ENCODE peak calls at places on chromosomes 13 and 19, in ten cellular contexts. I is colonic mucosa, E is PC-3, X is neuronal stem cell, D is MM.1S, Z is neural progenitor cell, A is HCT116, B is IMR-90, S is K562, M is fibroblast of lung. H is an unnamed sample. For H3K4me1, the result is how much of the 10 kb centered on the place peaks cover.

GRCh38 chr19:21269813-21270212 is 59.4 kb downstream of the ZNF708 start:
- DNase-seq in I (no peak), E (no peak), X (no peak), D (no peak), Z (no peak), A (no peak), B (no peak), S (no peak), M (no peak), H (no peak)

GRCh38 chr13:103187621-103188020 is 121.4 kb upstream of the SLC10A2 start:
- DNase-seq in I (no peak), E (no peak), X (no peak), D (no peak), Z (no peak), A (no peak), B (no peak), S (no peak), M (no peak), H (no peak)

GRCh38 chr19:6076675-6077463 is 33.4 kb downstream of the RFX2 start:
- DNase-seq in I (no peak), E (peak), X (no peak), D (no peak), Z (no peak), A (no peak), B (peak), S (no peak), M (peak), H (peak)

GRCh38 chr19:41641879-41642485 is 15.1 kb upstream of the CEACAM4 start:
- DNase-seq in I (peak), E (peak), X (peak), D (peak), Z (peak), A (peak), B (peak), S (peak), M (peak), H (peak)

GRCh38 chr13:32969516-32969941 is 46.7 kb upstream of the KL start:
- DNase-seq in I (no peak), E (no peak), X (no peak), D (no peak), Z (no peak), A (no peak), B (peak), S (no peak), M (peak), H (peak)

GRCh38 chr13:49450105-49450819 is 6.2 kb downstream of the SETDB2 start:
- DNase-seq in I (no peak), E (no peak), X (no peak), D (no peak), Z (no peak), A (no peak), B (no peak), S (no peak), M (no peak), H (no peak)

GRCh38 chr19:23056516-23056915 is 53.5 kb upstream of the ZNF728 start:
- DNase-seq in I (no peak), E (no peak), X (no peak), D (no peak), Z (no peak), A (no peak), B (no peak), S (no peak), M (no peak), H (no peak)

GRCh38 chr13:73767191-73767741 is 366.9 kb downstream of the KLF12 start:
- DNase-seq in I (no peak), E (no peak), X (peak), D (no peak), Z (peak), A (no peak), B (peak), S (no peak), M (peak), H (peak)

GRCh38 chr19:17294051-17294891 is 9.0 kb downstream of the ABHD8 start:
- DNase-seq in I (peak), E (no peak), X (no peak), D (peak), Z (peak), A (no peak), B (no peak), S (peak), M (no peak), H (peak)

DNA sequence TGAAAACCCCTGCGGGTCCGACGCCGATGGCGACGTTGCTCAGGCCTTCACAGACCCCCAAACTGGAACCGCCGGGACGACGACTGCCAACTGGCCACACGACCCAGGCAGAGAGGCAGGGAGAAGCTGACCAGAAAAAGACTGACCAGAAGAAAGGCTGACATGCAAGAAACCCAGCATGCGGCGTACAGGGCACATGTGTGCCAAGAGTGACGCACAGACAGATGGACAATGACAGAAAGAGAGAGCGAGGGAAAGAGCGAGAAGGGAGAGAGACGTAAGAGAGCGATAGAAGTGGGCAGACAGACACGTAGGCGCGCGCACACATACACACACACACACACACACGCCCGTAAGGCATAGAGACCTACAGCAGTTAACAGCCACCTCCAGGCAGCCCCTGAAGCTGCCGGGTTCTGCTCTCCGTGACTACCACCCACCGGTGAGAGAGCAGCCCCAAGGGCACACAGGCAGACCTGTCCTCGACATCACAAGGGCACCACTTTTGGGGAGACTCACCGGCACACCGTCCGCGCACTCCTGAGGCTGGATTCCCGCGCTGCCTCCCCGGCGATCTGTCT is 67.2 kb upstream of the ZNF527 start:
- DNase-seq in I (no peak), E (no peak), X (no peak), D (no peak), Z (peak), A (no peak), B (no peak), S (no peak), M (no peak), H (no peak)
- H3K9ac ChIP-seq in I (no peak), E (no peak), X (peak), D (no peak), Z (no peak), A (no peak), B (no peak), S (no peak), M (no peak), H (no peak)

DNA sequence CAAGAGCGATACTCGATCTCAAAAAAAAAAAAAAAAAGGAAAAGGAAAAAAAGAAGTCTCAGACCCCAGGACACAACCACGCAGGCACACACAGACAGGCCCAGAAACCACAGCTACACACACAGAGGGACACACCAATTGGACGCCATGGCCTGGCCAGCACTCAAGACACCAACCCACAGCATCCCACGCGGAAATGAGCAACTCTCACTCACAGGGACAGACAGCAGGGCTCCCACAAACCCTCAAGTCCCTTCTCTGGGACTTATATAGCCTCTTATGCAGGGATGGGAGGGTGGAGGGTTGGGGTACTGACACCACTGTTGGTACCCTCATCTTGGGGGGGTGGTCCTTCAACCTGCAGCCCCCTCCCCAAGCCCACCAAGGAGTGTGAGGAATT is 5.9 kb downstream of the NOTCH3 start:
- DNase-seq in I (no peak), E (no peak), X (no peak), D (no peak), Z (no peak), A (no peak), B (peak), S (no peak), M (peak), H (no peak)
- H3K4me1 ChIP-seq in I (under half), E (under half), X (under half), D (under half), Z (under half), A (under half), B (under half), S (under half), M (under half), H (under half)

DNA sequence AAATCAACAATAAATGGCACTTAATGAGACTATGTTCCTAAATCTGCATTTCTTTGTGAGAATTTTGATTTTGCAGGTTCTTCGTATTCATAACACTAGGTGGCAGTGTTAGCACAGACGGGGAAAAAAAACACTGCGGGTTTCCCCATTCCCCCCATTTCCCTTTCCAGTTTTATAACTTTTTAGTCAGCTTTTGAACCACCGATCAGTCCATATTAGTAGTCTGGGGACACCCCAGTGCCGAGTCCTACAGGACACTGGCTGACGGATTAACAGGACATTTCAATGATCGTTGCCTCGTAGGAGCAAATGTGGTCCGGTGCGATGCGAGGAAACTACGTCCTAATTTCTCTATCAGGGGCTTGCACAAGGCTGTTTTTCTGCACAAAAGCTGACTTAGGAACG is 234.3 kb downstream of the LMO7 start:
- DNase-seq in I (no peak), E (peak), X (peak), D (peak), Z (peak), A (no peak), B (peak), S (peak), M (no peak), H (peak)
- H3K4me3 ChIP-seq in I (peak), E (peak), X (no peak), D (peak), Z (no peak), A (no peak), B (peak), S (no peak), M (peak), H (peak)

GRCh38 chr19:43781630-43782310 is 997 bp upstream of the KCNN4 start:
- DNase-seq in I (no peak), E (peak), X (no peak), D (no peak), Z (no peak), A (no peak), B (no peak), S (no peak), M (no peak), H (no peak)

GRCh38 chr19:43780706-43781525 is at the start of gene KCNN4:
- DNase-seq in I (peak), E (peak), X (no peak), D (no peak), Z (no peak), A (peak), B (peak), S (peak), M (peak), H (peak)

GRCh38 chr19:43778651-43779050 is 2.1 kb downstream of the KCNN4 start:
- DNase-seq in I (peak), E (no peak), X (no peak), D (no peak), Z (no peak), A (no peak), B (no peak), S (no peak), M (no peak), H (no peak)

GRCh38 chr19:43779147-43779819 is 1.5 kb downstream of the KCNN4 start:
- DNase-seq in I (peak), E (no peak), X (no peak), D (no peak), Z (no peak), A (no peak), B (no peak), S (no peak), M (no peak), H (no peak)

DNA sequence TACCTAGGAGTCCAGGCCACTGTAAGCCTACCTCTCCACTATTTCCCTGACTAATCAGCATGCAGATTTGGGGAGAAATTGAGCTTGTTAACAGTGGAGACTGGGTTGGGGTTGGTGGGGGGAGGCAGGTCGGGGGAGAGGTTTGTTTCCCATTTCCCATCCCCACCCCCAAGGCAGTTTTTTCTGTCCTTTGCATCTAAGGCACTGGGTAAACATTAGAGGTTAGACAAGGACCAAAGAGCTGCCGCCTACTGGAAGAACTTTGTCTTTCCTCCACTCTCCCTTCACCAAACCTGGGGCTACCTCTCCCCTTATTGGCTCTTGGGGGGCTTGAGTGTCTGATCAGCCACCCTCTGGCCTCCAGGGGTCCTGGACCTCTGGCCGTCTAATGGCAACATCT is 953 bp downstream of the KCNN4 start:
- DNase-seq in I (peak), E (peak), X (no peak), D (no peak), Z (no peak), A (no peak), B (no peak), S (no peak), M (no peak), H (no peak)
- H3K9ac ChIP-seq in I (peak), E (peak), X (no peak), D (no peak), Z (no peak), A (peak), B (no peak), S (peak), M (no peak), H (no peak)

DNA sequence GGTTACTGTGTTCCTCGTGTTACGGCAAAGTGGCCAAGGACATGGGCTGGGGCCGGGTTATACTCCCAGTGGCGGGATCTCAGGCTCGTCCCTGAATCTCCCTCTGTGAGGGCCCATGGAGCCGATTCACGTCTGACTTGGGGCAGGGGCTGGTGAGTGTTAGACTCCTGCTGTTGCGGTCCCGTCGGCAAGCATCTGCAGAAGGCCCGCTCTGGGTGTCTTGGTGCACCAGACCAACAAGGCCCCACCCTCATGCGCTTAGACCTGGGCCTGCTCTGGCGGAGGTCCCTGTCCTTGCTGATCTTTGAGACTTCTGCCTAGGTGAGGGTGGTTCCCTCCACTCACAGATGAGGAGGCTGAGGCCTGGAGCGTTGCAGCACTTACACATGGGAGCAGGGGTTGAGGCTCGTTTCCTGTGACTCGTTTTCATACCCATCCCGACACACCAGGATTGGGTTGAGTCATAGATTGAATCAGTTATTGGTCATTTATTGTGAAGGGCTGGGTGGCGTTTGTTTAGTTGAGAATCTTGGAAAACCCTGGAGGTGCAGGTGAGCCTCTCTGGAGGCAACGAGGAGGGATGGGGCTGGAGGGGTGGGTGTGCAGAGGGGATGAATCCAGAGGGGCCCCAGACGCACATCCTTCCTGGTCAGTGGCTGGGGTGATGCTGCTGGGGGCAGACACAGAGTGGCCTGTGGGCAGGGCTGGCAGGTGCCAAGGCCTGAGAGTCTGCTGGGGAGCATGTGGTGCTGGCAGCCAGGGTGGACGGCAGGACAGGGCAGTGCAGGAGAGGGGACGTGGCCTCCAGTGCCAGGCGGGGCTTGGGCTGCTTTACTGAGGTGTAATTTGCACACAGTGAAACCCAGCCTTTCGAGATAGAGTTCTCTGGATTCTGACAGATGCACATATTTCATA is 4.6 kb downstream of the EPN1 start:
- DNase-seq in I (no peak), E (peak), X (no peak), D (no peak), Z (no peak), A (no peak), B (peak), S (no peak), M (peak), H (no peak)
- H3K4me1 ChIP-seq in I (under half), E (under half), X (under half), D (under half), Z (under half), A (under half), B (under half), S (under half), M (under half), H (under half)

GRCh38 chr19:55606817-55607216 is 1.4 kb downstream of the ZNF865 start:
- DNase-seq in I (no peak), E (no peak), X (no peak), D (no peak), Z (no peak), A (no peak), B (no peak), S (no peak), M (no peak), H (no peak)
- H3K4me3 ChIP-seq in I (peak), E (peak), X (peak), D (peak), Z (peak), A (peak), B (no peak), S (peak), M (peak), H (peak)

GRCh38 chr13:37597477-37597876 is 1.1 kb downstream of the POSTN start:
- DNase-seq in I (no peak), E (no peak), X (no peak), D (no peak), Z (no peak), A (no peak), B (no peak), S (no peak), M (no peak), H (no peak)
- H3K9ac ChIP-seq in I (no peak), E (no peak), X (no peak), D (no peak), Z (no peak), A (no peak), B (no peak), S (no peak), M (peak), H (peak)

GRCh38 chr13:44142911-44143665 is 230.5 kb upstream of the SERP2 start:
- DNase-seq in I (no peak), E (peak), X (no peak), D (peak), Z (no peak), A (peak), B (peak), S (peak), M (peak), H (no peak)
- H3K4me1 ChIP-seq in I (under half), E (under half), X (under half), D (under half), Z (under half), A (under half), B (under half), S (under half), M (under half), H (under half)

GRCh38 chr19:12289790-12290065 is 5.0 kb downstream of the ZNF44 start:
- DNase-seq in I (no peak), E (no peak), X (no peak), D (no peak), Z (no peak), A (no peak), B (no peak), S (no peak), M (no peak), H (no peak)

GRCh38 chr19:12293771-12294307 is 844 bp downstream of the ZNF44 start:
- DNase-seq in I (peak), E (peak), X (peak), D (peak), Z (peak), A (peak), B (peak), S (peak), M (peak), H (peak)

GRCh38 chr19:12294308-12295158 is at the start of gene ZNF44:
- DNase-seq in I (peak), E (peak), X (peak), D (peak), Z (peak), A (peak), B (peak), S (peak), M (peak), H (peak)

DNA sequence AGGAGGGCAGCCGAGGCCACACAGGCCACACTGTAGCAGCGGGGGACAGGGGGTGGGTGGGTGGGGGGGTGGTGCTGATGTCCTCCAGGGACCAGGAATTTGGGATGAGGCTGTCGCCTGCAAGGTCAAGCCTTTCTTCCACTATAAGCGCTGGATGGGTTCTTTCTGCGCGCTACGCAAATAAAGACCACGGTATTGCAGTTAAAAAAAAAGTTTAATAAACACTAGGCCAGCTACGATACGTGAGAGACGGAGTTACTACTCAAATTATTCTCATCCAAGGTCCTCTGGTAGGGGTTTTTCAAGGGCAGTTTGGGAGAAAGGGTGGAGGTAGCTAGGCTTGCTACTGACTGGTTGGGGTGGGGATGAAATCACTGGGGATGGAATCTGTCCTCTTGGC is 508 bp upstream of the ZNF44 start:
- DNase-seq in I (no peak), E (no peak), X (no peak), D (no peak), Z (no peak), A (no peak), B (no peak), S (no peak), M (no peak), H (no peak)
- H3K4me3 ChIP-seq in I (peak), E (peak), X (peak), D (peak), Z (peak), A (peak), B (peak), S (peak), M (peak), H (peak)

DNA sequence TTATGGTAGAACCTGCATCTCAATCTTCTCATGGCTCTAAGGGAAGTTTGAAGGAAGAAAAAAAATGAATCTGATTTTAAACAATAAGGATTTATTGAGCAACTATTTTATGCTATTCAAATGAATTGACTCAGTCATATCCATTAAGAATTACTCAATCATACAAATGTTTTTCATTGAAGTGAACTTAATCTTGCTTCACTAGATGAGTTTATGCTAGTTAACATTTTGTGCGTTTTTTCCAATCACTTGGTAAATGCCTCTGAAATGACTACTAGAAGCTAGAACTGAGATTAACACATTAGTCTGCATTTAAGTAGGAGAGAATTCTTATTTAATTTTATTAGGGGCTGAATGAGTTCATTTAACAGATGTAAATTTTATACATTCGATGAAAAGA is 25.2 kb downstream of the RXFP2 start:
- DNase-seq in I (no peak), E (no peak), X (no peak), D (no peak), Z (no peak), A (no peak), B (no peak), S (no peak), M (peak), H (no peak)
- H3K9ac ChIP-seq in I (no peak), E (no peak), X (no peak), D (no peak), Z (no peak), A (no peak), B (no peak), S (no peak), M (no peak), H (peak)